ENCODE peak calls at places on chromosome 12, in four cellular contexts. C is mesendoderm, Q is neuronal stem cell, D is IMR-90. K is an unnamed sample.

GRCh38 chr12:45219621-45220020 is 3.7 kb downstream of the ANO6 start:
- DNase-seq in C (no peak), D (no peak), Q (no peak), K (no peak)

GRCh38 chr12:57628280-57629191 is 4.5 kb downstream of the B4GALNT1 start:
- DNase-seq in Q (no peak), D (no peak), C (no peak), K (no peak)

GRCh38 chr12:20372326-20373097 is 4.2 kb downstream of the PDE3A start:
- DNase-seq in Q (no peak), D (no peak), C (no peak), K (no peak)

GRCh38 chr12:122873540-122873939 is 22.4 kb downstream of the VPS37B start:
- DNase-seq in C (no peak), Q (no peak), D (no peak), K (peak)

GRCh38 chr12:42961395-42961794 is 371.8 kb upstream of the PRICKLE1 start:
- DNase-seq in C (peak), Q (no peak), D (peak), K (peak)

GRCh38 chr12:129887047-129887568 is 16.7 kb downstream of the TMEM132D start:
- DNase-seq in D (no peak), Q (no peak), C (peak), K (no peak)

GRCh38 chr12:131261906-131262305 is 308.2 kb downstream of the ADGRD1 start:
- DNase-seq in C (no peak), D (no peak), Q (no peak), K (no peak)

GRCh38 chr12:1847411-1847810 is 27.0 kb downstream of the LRTM2 start:
- DNase-seq in D (no peak), C (no peak), Q (no peak), K (no peak)

GRCh38 chr12:101165319-101165718 is 44.7 kb downstream of the SLC5A8 start:
- DNase-seq in C (no peak), Q (no peak), D (no peak), K (no peak)

GRCh38 chr12:89825591-89826449 is 117.2 kb upstream of the ATP2B1 start:
- DNase-seq in Q (no peak), C (peak), D (peak), K (no peak)

GRCh38 chr12:78560633-78561032 is 303.9 kb upstream of the SYT1 start:
- DNase-seq in C (no peak), D (no peak), Q (no peak), K (no peak)

GRCh38 chr12:110565919-110566871 is 16.9 kb downstream of the PPTC7 start:
- DNase-seq in Q (no peak), D (no peak), C (peak), K (peak)

GRCh38 chr12:31813305-31813704 is 84.5 kb upstream of the AMN1 start:
- DNase-seq in Q (peak), C (peak), D (no peak), K (no peak)

GRCh38 chr12:48793696-48794095 is 4.8 kb upstream of the ADCY6 start:
- DNase-seq in Q (no peak), C (no peak), D (no peak), K (no peak)

GRCh38 chr12:45446013-45446412 is 230.1 kb downstream of the ANO6 start:
- DNase-seq in C (no peak), D (no peak), Q (no peak), K (peak)

GRCh38 chr12:86601550-86602308 is 345.5 kb upstream of the MGAT4C start:
- DNase-seq in D (no peak), Q (no peak), C (no peak), K (no peak)

GRCh38 chr12:52228931-52229330 is 4.1 kb upstream of the KRT7 start:
- DNase-seq in C (no peak), Q (no peak), D (no peak), K (peak)

GRCh38 chr12:106135075-106135474 is 3.7 kb downstream of the NUAK1 start:
- DNase-seq in D (peak), C (no peak), Q (no peak), K (no peak)

GRCh38 chr12:56220611-56221232 is 1.0 kb downstream of the RNF41 start:
- DNase-seq in C (peak), D (peak), Q (peak), K (peak)

GRCh38 chr12:57219205-57219992 is 2.8 kb downstream of the NXPH4 start:
- DNase-seq in C (no peak), D (no peak), Q (no peak), K (no peak)

GRCh38 chr12:54378791-54379400 is 5.6 kb downstream of the ZNF385A start:
- DNase-seq in D (no peak), Q (no peak), C (peak), K (no peak)

GRCh38 chr12:115140981-115141380 is 457.0 kb upstream of the TBX3 start:
- DNase-seq in D (no peak), Q (no peak), C (peak), K (no peak)

GRCh38 chr12:106672308-106673085 is 89.7 kb downstream of the RFX4 start:
- DNase-seq in D (no peak), Q (peak), C (peak), K (no peak)

GRCh38 chr12:3277261-3277943 is 200.2 kb downstream of the TSPAN9 start:
- DNase-seq in C (no peak), D (no peak), Q (no peak), K (no peak)

GRCh38 chr12:75525263-75525662 is 13.9 kb upstream of the KRR1 start:
- DNase-seq in D (peak), Q (no peak), C (no peak), K (no peak)

GRCh38 chr12:31736472-31736871 is 7.7 kb upstream of the AMN1 start:
- DNase-seq in C (no peak), Q (no peak), D (peak), K (peak)

GRCh38 chr12:72273851-72274284 is 1.7 kb downstream of the TRHDE start:
- DNase-seq in Q (no peak), C (peak), D (no peak), K (no peak)

GRCh38 chr12:64569923-64570595 is 40.2 kb upstream of the RASSF3 start:
- DNase-seq in D (no peak), C (no peak), Q (no peak), K (no peak)

GRCh38 chr12:75944905-75945412 is 86.6 kb downstream of the PHLDA1 start:
- DNase-seq in Q (no peak), C (no peak), D (no peak), K (peak)

GRCh38 chr12:58067610-58068387 is 126.4 kb downstream of the ATP23 start:
- DNase-seq in Q (no peak), D (peak), C (peak), K (peak)

GRCh38 chr12:48750215-48750614 is 33.7 kb upstream of the CCNT1 start:
- DNase-seq in Q (no peak), D (peak), C (no peak), K (no peak)

GRCh38 chr12:9867531-9867930 is 1.6 kb downstream of the CLEC2B start:
- DNase-seq in C (no peak), D (no peak), Q (no peak), K (no peak)

GRCh38 chr12:9868271-9868815 is 811 bp downstream of the CLEC2B start:
- DNase-seq in D (no peak), C (no peak), Q (no peak), K (no peak)

GRCh38 chr12:9870311-9870866 is 1.2 kb upstream of the CLEC2B start:
- DNase-seq in D (no peak), C (no peak), Q (no peak), K (no peak)

GRCh38 chr12:9868951-9869306 is 225 bp downstream of the CLEC2B start:
- DNase-seq in C (no peak), D (no peak), Q (no peak), K (no peak)

GRCh38 chr12:9869307-9870161 is at the start of gene CLEC2B:
- DNase-seq in C (no peak), D (peak), Q (no peak), K (peak)
- H3K4ac ChIP-seq in C (no peak), D (peak), Q (no peak), K (no peak)

GRCh38 chr12:96035283-96036236 is at the start of gene LTA4H:
- DNase-seq in C (peak), D (peak), Q (peak), K (peak)
- H2BK120ac ChIP-seq in C (no peak), D (peak), Q (no peak), K (no peak)

GRCh38 chr12:107685360-107686248 is at the start of gene PWP1:
- DNase-seq in C (peak), Q (peak), D (peak), K (peak)
- H3K4ac ChIP-seq in C (peak), Q (peak), D (peak), K (peak)

DNA sequence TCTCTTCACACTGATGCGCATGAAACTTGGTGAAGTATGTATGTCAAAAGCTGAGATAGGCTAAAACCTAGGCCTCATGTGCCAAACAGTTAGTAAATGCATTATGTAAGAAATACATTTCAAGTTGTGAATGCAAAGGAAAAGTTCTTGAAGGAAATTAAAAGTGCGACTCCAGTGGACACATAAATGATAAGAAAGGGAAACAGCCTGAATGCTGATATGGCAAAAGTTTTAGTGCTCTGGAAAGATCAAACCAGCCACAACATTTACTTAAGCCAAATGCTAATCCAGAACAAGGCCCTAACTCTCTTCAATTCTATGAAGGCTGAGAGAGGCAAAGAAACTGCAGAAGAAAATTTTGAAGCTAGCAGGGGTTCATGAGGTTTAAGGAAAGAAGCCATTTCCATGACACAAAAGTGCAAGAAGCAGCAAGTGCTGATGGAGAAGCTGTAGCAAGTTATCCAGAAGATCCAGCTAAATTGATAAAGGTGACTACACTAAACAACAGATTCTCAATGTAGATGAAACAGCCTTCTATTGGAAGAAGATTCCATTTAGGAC is 74.2 kb downstream of the GARIN6 start:
- DNase-seq in D (no peak), C (no peak), Q (no peak), K (no peak)
- H2BK120ac ChIP-seq in D (no peak), C (no peak), Q (no peak), K (no peak)

DNA sequence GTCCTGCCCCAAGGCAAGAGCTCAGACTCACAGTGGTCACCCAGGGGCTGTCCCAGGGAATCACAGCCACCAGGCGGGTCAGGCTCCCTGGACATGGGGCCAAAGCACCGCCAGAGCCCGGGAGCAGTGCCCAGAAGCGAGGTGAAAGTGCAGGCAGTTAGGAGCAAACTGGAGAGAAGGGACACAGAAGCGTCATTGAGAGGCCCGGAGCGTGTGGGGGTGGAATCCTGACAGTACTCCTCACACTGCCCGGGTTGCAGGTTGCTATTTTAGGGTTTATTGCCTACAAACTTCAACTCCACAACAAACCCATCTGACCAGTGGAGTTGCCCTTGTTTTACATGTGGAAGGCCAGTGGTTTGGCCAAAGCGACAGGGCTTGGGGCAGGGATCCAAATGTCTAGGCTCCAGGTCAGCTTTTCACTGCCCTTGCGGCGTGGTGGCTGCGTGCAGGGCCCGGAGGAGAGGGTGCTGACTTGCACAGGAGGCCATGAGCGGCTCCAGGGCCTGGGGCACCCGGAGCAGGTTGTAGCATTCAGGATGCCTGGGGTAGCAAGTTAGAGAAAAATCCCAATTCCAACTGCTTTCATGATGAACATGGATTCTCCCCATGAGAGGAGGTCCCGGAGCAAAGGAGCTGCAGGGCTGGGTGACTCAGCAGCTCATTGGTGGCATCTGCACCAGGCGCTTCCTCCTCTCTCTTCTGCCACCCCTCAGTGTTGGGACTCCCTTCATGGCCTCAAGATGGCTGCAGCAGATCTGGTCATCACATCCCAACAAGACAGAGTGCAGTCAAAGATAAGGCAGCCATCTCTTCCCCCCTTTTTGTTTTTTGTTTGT is 112.3 kb upstream of the NCOR2 start:
- DNase-seq in Q (no peak), D (no peak), C (no peak), K (peak)
- H3K4ac ChIP-seq in Q (no peak), D (peak), C (no peak), K (no peak)

GRCh38 chr12:46518729-46519128 is 146.2 kb upstream of the SLC38A2 start:
- DNase-seq in C (no peak), D (no peak), Q (no peak), K (peak)

GRCh38 chr12:46518184-46518583 is 145.6 kb upstream of the SLC38A2 start:
- DNase-seq in Q (no peak), C (no peak), D (no peak), K (no peak)

GRCh38 chr12:46516238-46516932 is 143.8 kb upstream of the SLC38A2 start:
- DNase-seq in Q (no peak), D (no peak), C (no peak), K (no peak)

GRCh38 chr12:46516933-46517578 is 144.5 kb upstream of the SLC38A2 start:
- DNase-seq in Q (no peak), C (no peak), D (no peak), K (no peak)

GRCh38 chr12:46517579-46517962 is 145.0 kb upstream of the SLC38A2 start:
- DNase-seq in Q (no peak), D (no peak), C (peak), K (no peak)
- H2BK120ac ChIP-seq in Q (no peak), D (peak), C (no peak), K (no peak)

DNA sequence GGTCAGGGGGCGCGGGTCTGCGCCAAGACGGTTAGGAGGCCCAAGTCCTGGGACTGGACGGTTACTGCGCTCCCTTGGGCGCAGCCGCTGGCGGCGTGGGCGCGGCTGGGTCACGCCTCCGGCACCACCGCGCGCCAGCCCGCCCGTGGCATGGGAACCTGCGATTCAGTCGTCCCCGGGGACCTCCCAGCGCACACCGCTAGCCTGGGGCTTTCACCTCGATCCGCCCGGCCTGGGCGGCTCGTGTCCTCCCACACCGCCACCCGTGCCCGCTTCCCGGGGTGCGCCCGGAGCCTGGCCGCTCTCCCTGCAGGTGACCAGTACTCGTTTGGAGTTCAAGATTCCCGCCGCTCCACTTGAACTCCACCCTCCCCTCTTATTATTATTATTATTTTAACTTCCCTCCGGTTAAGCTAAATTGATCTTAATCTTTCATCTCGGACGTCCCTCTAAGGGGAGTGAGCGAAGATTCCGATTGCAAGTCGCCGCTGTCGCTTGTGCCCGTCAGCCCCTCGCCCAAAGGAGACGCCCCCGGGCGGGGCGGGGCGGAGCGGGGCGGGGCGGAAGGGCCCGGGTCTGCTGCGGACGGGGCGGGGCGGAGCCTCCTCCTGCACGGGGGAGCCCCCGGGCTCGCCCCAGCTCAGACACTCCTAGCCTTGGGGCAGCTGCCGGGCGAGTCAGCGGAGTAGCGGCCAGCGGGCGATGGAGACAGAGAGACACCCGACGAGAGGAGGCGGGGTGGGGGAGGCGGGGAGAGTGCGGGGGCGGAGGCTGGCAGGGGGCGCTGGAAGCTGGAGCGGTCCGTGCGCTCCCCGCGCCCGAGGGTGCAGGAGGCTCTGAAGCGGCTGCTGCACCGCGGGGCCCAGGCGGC is at the start of gene KCNMB4:
- DNase-seq in C (peak), D (peak), Q (peak), K (peak)
- H3K4ac ChIP-seq in C (peak), D (no peak), Q (no peak), K (no peak)

GRCh38 chr12:46530373-46531056 is 157.9 kb upstream of the SLC38A2 start:
- DNase-seq in C (no peak), D (no peak), Q (no peak), K (no peak)

GRCh38 chr12:46531059-46531785 is 158.6 kb upstream of the SLC38A2 start:
- DNase-seq in Q (no peak), D (no peak), C (no peak), K (no peak)

GRCh38 chr12:46533723-46534122 is 161.2 kb upstream of the SLC38A2 start:
- DNase-seq in C (no peak), D (no peak), Q (no peak), K (no peak)

GRCh38 chr12:46534442-46534841 is 161.9 kb upstream of the SLC38A2 start:
- DNase-seq in Q (no peak), D (no peak), C (no peak), K (no peak)

DNA sequence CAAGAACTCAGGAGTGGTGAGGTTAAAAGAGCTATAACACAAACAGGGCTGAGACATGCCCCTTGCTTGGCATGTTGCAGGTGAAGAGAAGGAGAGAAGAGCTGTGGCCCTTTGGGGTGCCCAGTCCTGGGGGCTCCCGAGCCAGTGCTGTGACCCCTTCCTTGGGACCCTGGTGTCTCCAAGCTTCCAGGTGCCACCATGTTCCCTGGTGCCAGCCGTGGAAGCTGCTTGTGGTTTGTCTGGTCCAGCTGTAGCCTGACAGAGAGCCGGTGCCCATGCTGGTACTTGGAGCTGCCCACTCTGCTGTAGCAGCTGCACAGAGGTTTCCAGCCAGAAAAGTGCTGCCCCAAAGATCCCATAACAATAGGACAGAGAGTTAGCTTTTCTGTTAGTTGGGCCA is 159.2 kb upstream of the SLC38A2 start:
- DNase-seq in C (no peak), D (no peak), Q (no peak), K (no peak)
- H2BK120ac ChIP-seq in C (no peak), D (no peak), Q (no peak), K (no peak)

GRCh38 chr12:124567673-124568373 is 411 bp upstream of the NCOR2 start:
- DNase-seq in C (peak), D (peak), Q (peak), K (peak)

GRCh38 chr12:124569375-124570148 is 2.1 kb upstream of the NCOR2 start:
- DNase-seq in Q (no peak), C (no peak), D (no peak), K (no peak)

GRCh38 chr12:124570810-124571209 is 3.4 kb upstream of the NCOR2 start:
- DNase-seq in C (no peak), D (no peak), Q (no peak), K (no peak)

GRCh38 chr12:124567035-124567672 is at the start of gene NCOR2:
- DNase-seq in Q (no peak), C (peak), D (no peak), K (no peak)

GRCh38 chr12:124568431-124569374 is 1.3 kb upstream of the NCOR2 start:
- DNase-seq in Q (no peak), D (peak), C (peak), K (peak)
- H3K4ac ChIP-seq in Q (no peak), D (peak), C (peak), K (peak)

DNA sequence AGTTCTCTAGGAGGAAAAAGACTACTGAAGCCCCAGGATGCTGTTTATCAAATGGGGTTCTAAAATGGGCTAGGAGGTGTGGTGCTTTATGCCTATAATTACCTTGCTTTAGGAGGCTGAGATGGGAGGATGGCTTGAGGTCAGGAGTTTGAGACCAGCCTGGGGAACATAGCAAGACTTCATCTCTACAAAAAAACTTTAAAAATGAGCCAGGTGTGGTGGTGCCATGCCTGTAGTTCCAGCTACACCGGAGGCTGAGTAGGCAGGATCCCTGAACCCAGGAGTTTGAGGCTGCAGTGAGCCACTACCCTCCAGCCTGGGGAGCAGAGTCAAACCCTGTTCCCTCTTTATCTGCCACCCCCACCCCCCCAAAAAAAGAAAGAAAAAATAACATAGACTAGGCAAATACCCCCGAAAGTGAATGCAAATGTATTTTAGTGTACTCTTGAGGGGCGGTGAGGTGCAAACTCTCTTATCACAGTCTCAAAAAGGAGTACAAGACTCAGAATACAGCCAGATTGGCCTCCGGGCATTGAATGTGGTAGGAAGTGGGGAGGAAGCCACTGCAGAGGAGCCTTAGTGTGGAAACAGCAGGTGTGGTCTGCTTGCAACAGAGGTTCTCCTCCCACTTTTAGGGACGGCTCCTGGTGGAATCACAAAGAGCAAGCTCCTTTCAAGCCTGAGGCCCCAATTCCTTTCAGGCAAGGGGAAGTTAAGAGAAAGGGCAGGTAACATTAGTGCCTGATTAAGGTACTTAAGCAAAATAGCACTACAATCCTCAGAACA is 23.5 kb upstream of the SLC2A3 start:
- DNase-seq in Q (peak), D (no peak), C (peak), K (peak)
- H2BK120ac ChIP-seq in Q (no peak), D (peak), C (peak), K (peak)